ENCODE peak calls at places on chromosomes 13 and 19, in four cellular contexts. D, P, C and Q are unnamed samples.

GRCh38 chr19:38304866-38305429 is 897 bp downstream of the C19orf33 start:
- DNase-seq in D (no peak), C (no peak), P (peak; percentile 59), Q (no peak)

GRCh38 chr13:113121183-113121927 is 1.2 kb upstream of the F10 start:
- DNase-seq in D (no peak), P (no peak), C (no peak), Q (no peak)

GRCh38 chr19:10112895-10113591 is 1.6 kb downstream of the P2RY11 start:
- DNase-seq in P (peak; percentile 59), D (peak; percentile 41), C (peak; percentile 44), Q (peak; percentile 80)

GRCh38 chr13:98299954-98300350 is 122.9 kb upstream of the RNF113B start:
- DNase-seq in P (no peak), D (no peak), C (no peak), Q (no peak)

GRCh38 chr19:31118292-31118925 is 230.8 kb downstream of the TSHZ3 start:
- DNase-seq in P (no peak), D (no peak), C (no peak), Q (no peak)

GRCh38 chr19:14686411-14686810 is 3.4 kb upstream of the ZNF333 start:
- DNase-seq in C (peak; percentile 8), P (peak; percentile 4), D (no peak), Q (peak; percentile 25)

GRCh38 chr13:90867336-90867683 is 480.2 kb upstream of the MIR17HG start:
- DNase-seq in P (peak; percentile 86), C (peak; percentile 64), D (no peak), Q (no peak)

GRCh38 chr13:39588384-39588783 is 14.6 kb downstream of the LHFPL6 start:
- DNase-seq in C (peak; percentile 21), D (no peak), P (no peak), Q (no peak)

GRCh38 chr13:111914241-111915103 is 152.5 kb upstream of the SOX1 start:
- DNase-seq in D (no peak), C (no peak), P (no peak), Q (no peak)

GRCh38 chr13:94825507-94825906 is 113.2 kb upstream of the SOX21 start:
- DNase-seq in D (no peak), C (peak; percentile 31), P (peak; percentile 85), Q (no peak)

GRCh38 chr19:35752746-35753350 is 4.0 kb downstream of the HSPB6 start:
- DNase-seq in P (no peak), C (no peak), D (no peak), Q (no peak)

GRCh38 chr13:51966186-51966585 is 45.1 kb downstream of the ATP7B start:
- DNase-seq in C (no peak), P (no peak), D (no peak), Q (no peak)

GRCh38 chr19:35000647-35001501 is 751 bp downstream of the GRAMD1A start:
- DNase-seq in P (peak; percentile 59), D (peak; percentile 44), C (peak; percentile 42), Q (peak; percentile 37)

GRCh38 chr13:41352935-41353801 is 42.1 kb downstream of the NAA16 start:
- DNase-seq in D (peak; percentile 47), C (peak; percentile 57), P (peak; percentile 77), Q (peak; percentile 76)

GRCh38 chr19:51493776-51494175 is 7.8 kb downstream of the SIGLEC12 start:
- DNase-seq in P (no peak), C (no peak), D (no peak), Q (no peak)